ENCODE peak calls at places on chromosome 5, in six cellular contexts. C is activated CD8-positive, alpha-beta memory T cell treated with anti-CD3 and anti-CD28 coated beads for 48 hours; X is GM12865; S is neural crest cell; W is HTR-8/SVneo; Z is NCI-H1436. O is an unnamed sample.

GRCh38 chr5:68911840-68912690 is 181.7 kb upstream of the SLC30A5 start:
- DNase-seq in S (no peak), C (no peak), Z (no peak), W (no peak), X (no peak), O (peak)

GRCh38 chr5:68224561-68225187 is 9.1 kb downstream of the PIK3R1 start:
- DNase-seq in Z (no peak), W (no peak), X (no peak), C (no peak), S (no peak), O (peak)

GRCh38 chr5:125439243-125439642 is 692.8 kb upstream of the ZNF608 start:
- DNase-seq in X (no peak), S (no peak), W (no peak), Z (no peak), C (no peak), O (no peak)

GRCh38 chr5:135437796-135438560 is 9.2 kb downstream of the DCANP1 start:
- DNase-seq in Z (no peak), W (peak), X (no peak), S (no peak), C (no peak), O (peak)

GRCh38 chr5:5149154-5149553 is 9.0 kb downstream of the ADAMTS16 start:
- DNase-seq in C (no peak), X (no peak), W (no peak), S (no peak), Z (no peak), O (no peak)

GRCh38 chr5:156991714-156992113 is 28.7 kb upstream of the TIMD4 start:
- DNase-seq in S (no peak), X (no peak), Z (no peak), C (no peak), W (no peak), O (no peak)

GRCh38 chr5:57172466-57172961 is 1.3 kb upstream of the GPBP1 start:
- DNase-seq in S (no peak), C (no peak), W (no peak), X (peak), Z (no peak), O (no peak)

GRCh38 chr5:54655266-54655665 is 137.7 kb downstream of the SNX18 start:
- DNase-seq in W (no peak), S (no peak), Z (no peak), X (no peak), C (no peak), O (no peak)

GRCh38 chr5:77232959-77233358 is 22.5 kb downstream of the PDE8B start:
- DNase-seq in S (no peak), Z (no peak), C (no peak), W (no peak), X (peak), O (no peak)

O was measured in HFFc6.